ENCODE peak calls at places on chromosomes 16 and 17, in eight cellular contexts. One of them, this sample, is unnamed.

GRCh38 chr17:72931163-72931562 is 161.3 kb downstream of the SLC39A11 start:
- DNase-seq in frontal cortex: no peak
- DNase-seq in RWPE1: no peak
- DNase-seq in NCI-H2107: no peak
- DNase-seq in amniotic epithelial cell: no peak
- DNase-seq in AG09319: no peak
- DNase-seq in CD8-positive, alpha-beta memory T cell: no peak
- DNase-seq in NCI-H146: peak; percentile 16
- DNase-seq in this sample: no peak

GRCh38 chr17:65809366-65809765 is 247.9 kb upstream of the AXIN2 start:
- DNase-seq in frontal cortex: no peak
- DNase-seq in RWPE1: no peak
- DNase-seq in NCI-H2107: no peak
- DNase-seq in amniotic epithelial cell: no peak
- DNase-seq in AG09319: no peak
- DNase-seq in CD8-positive, alpha-beta memory T cell: no peak
- DNase-seq in NCI-H146: no peak
- DNase-seq in this sample: no peak

GRCh38 chr17:70006159-70006558 is 68.9 kb upstream of the KCNJ16 start:
- DNase-seq in frontal cortex: no peak
- DNase-seq in RWPE1: peak; percentile 4
- DNase-seq in NCI-H2107: no peak
- DNase-seq in amniotic epithelial cell: peak; percentile 44
- DNase-seq in AG09319: no peak
- DNase-seq in CD8-positive, alpha-beta memory T cell: no peak
- DNase-seq in NCI-H146: no peak
- DNase-seq in this sample: no peak

GRCh38 chr17:41620583-41621434 is 3.6 kb downstream of the KRT17 start:
- DNase-seq in frontal cortex: no peak
- DNase-seq in RWPE1: no peak
- DNase-seq in NCI-H2107: no peak
- DNase-seq in amniotic epithelial cell: peak; percentile 54
- DNase-seq in AG09319: no peak
- DNase-seq in CD8-positive, alpha-beta memory T cell: no peak
- DNase-seq in NCI-H146: no peak
- DNase-seq in this sample: peak; percentile 46

GRCh38 chr17:75783069-75783783 is 1.4 kb upstream of the UNK start:
- DNase-seq in frontal cortex: no peak
- DNase-seq in RWPE1: no peak
- DNase-seq in NCI-H2107: no peak
- DNase-seq in amniotic epithelial cell: peak; percentile 67
- DNase-seq in AG09319: no peak
- DNase-seq in CD8-positive, alpha-beta memory T cell: no peak
- DNase-seq in NCI-H146: no peak
- DNase-seq in this sample: no peak

GRCh38 chr17:9072626-9073339 is 51.5 kb downstream of the NTN1 start:
- DNase-seq in frontal cortex: no peak
- DNase-seq in RWPE1: no peak
- DNase-seq in NCI-H2107: no peak
- DNase-seq in amniotic epithelial cell: no peak
- DNase-seq in AG09319: no peak
- DNase-seq in CD8-positive, alpha-beta memory T cell: no peak
- DNase-seq in NCI-H146: no peak
- DNase-seq in this sample: no peak

GRCh38 chr16:89170346-89171215 is 967 bp upstream of the CDH15 start:
- DNase-seq in frontal cortex: no peak
- DNase-seq in RWPE1: no peak
- DNase-seq in NCI-H2107: peak; percentile 20
- DNase-seq in amniotic epithelial cell: no peak
- DNase-seq in AG09319: no peak
- DNase-seq in CD8-positive, alpha-beta memory T cell: no peak
- DNase-seq in NCI-H146: peak; percentile 71
- DNase-seq in this sample: no peak

GRCh38 chr16:20899503-20900298 is 457 bp downstream of the DCUN1D3 start:
- DNase-seq in frontal cortex: no peak
- DNase-seq in RWPE1: no peak
- DNase-seq in NCI-H2107: no peak
- DNase-seq in amniotic epithelial cell: no peak
- DNase-seq in AG09319: no peak
- DNase-seq in CD8-positive, alpha-beta memory T cell: no peak
- DNase-seq in NCI-H146: no peak
- DNase-seq in this sample: no peak

GRCh38 chr17:43958953-43959352 is 5.2 kb upstream of the PYY start:
- DNase-seq in frontal cortex: no peak
- DNase-seq in RWPE1: no peak
- DNase-seq in NCI-H2107: no peak
- DNase-seq in amniotic epithelial cell: peak; percentile 44
- DNase-seq in AG09319: no peak
- DNase-seq in CD8-positive, alpha-beta memory T cell: no peak
- DNase-seq in NCI-H146: no peak
- DNase-seq in this sample: no peak

GRCh38 chr17:61076649-61077048 is 323.0 kb upstream of the TBX2 start:
- DNase-seq in frontal cortex: no peak
- DNase-seq in RWPE1: no peak
- DNase-seq in NCI-H2107: no peak
- DNase-seq in amniotic epithelial cell: no peak
- DNase-seq in AG09319: peak; percentile 90
- DNase-seq in CD8-positive, alpha-beta memory T cell: no peak
- DNase-seq in NCI-H146: peak; percentile 10
- DNase-seq in this sample: no peak

GRCh38 chr17:53516643-53517042 is 306.1 kb upstream of the KIF2B start:
- DNase-seq in frontal cortex: no peak
- DNase-seq in RWPE1: no peak
- DNase-seq in NCI-H2107: no peak
- DNase-seq in amniotic epithelial cell: peak; percentile 37
- DNase-seq in AG09319: no peak
- DNase-seq in CD8-positive, alpha-beta memory T cell: no peak
- DNase-seq in NCI-H146: peak; percentile 12
- DNase-seq in this sample: no peak

GRCh38 chr17:82151106-82151957 is 53.3 kb upstream of the FASN start:
- DNase-seq in frontal cortex: no peak
- DNase-seq in RWPE1: no peak
- DNase-seq in NCI-H2107: no peak
- DNase-seq in amniotic epithelial cell: no peak
- DNase-seq in AG09319: no peak
- DNase-seq in CD8-positive, alpha-beta memory T cell: no peak
- DNase-seq in NCI-H146: no peak
- DNase-seq in this sample: no peak

GRCh38 chr16:86457621-86458456 is 52.5 kb upstream of the FOXF1 start:
- DNase-seq in frontal cortex: no peak
- DNase-seq in RWPE1: no peak
- DNase-seq in NCI-H2107: no peak
- DNase-seq in amniotic epithelial cell: peak; percentile 94
- DNase-seq in AG09319: peak; percentile 80
- DNase-seq in CD8-positive, alpha-beta memory T cell: no peak
- DNase-seq in NCI-H146: no peak
- DNase-seq in this sample: no peak

GRCh38 chr16:4696905-4697866 is 3.8 kb downstream of the NUDT16L1 start:
- DNase-seq in frontal cortex: no peak
- DNase-seq in RWPE1: no peak
- DNase-seq in NCI-H2107: no peak
- DNase-seq in amniotic epithelial cell: no peak
- DNase-seq in AG09319: no peak
- DNase-seq in CD8-positive, alpha-beta memory T cell: no peak
- DNase-seq in NCI-H146: no peak
- DNase-seq in this sample: no peak

GRCh38 chr16:31833047-31833446 is 40.6 kb upstream of the ZNF267 start:
- DNase-seq in frontal cortex: no peak
- DNase-seq in RWPE1: no peak
- DNase-seq in NCI-H2107: no peak
- DNase-seq in amniotic epithelial cell: no peak
- DNase-seq in AG09319: no peak
- DNase-seq in CD8-positive, alpha-beta memory T cell: no peak
- DNase-seq in NCI-H146: no peak
- DNase-seq in this sample: no peak

GRCh38 chr17:19369846-19370492 is 7.4 kb upstream of the B9D1 start:
- DNase-seq in frontal cortex: no peak
- DNase-seq in RWPE1: no peak
- DNase-seq in NCI-H2107: no peak
- DNase-seq in amniotic epithelial cell: no peak
- DNase-seq in AG09319: no peak
- DNase-seq in CD8-positive, alpha-beta memory T cell: peak; percentile 15
- DNase-seq in NCI-H146: no peak
- DNase-seq in this sample: no peak

GRCh38 chr16:22152316-22152715 is 10.0 kb upstream of the SDR42E2 start:
- DNase-seq in frontal cortex: no peak
- DNase-seq in RWPE1: no peak
- DNase-seq in NCI-H2107: no peak
- DNase-seq in amniotic epithelial cell: no peak
- DNase-seq in AG09319: no peak
- DNase-seq in CD8-positive, alpha-beta memory T cell: no peak
- DNase-seq in NCI-H146: no peak
- DNase-seq in this sample: no peak

GRCh38 chr17:46962374-46962790 is 16.7 kb downstream of the RPRML start:
- DNase-seq in frontal cortex: no peak
- DNase-seq in RWPE1: no peak
- DNase-seq in NCI-H2107: no peak
- DNase-seq in amniotic epithelial cell: peak; percentile 77
- DNase-seq in AG09319: no peak
- DNase-seq in CD8-positive, alpha-beta memory T cell: no peak
- DNase-seq in NCI-H146: no peak
- DNase-seq in this sample: no peak

GRCh38 chr17:59826741-59827453 is 65.8 kb downstream of the TUBD1 start:
- DNase-seq in frontal cortex: no peak
- DNase-seq in RWPE1: no peak
- DNase-seq in NCI-H2107: no peak
- DNase-seq in amniotic epithelial cell: no peak
- DNase-seq in AG09319: no peak
- DNase-seq in CD8-positive, alpha-beta memory T cell: no peak
- DNase-seq in NCI-H146: no peak
- DNase-seq in this sample: no peak

GRCh38 chr17:8019665-8020064 is 17.2 kb downstream of the GUCY2D start:
- DNase-seq in frontal cortex: no peak
- DNase-seq in RWPE1: peak; percentile 63
- DNase-seq in NCI-H2107: no peak
- DNase-seq in amniotic epithelial cell: peak; percentile 69
- DNase-seq in AG09319: no peak
- DNase-seq in CD8-positive, alpha-beta memory T cell: no peak
- DNase-seq in NCI-H146: no peak
- DNase-seq in this sample: no peak

GRCh38 chr17:910503-911194 is 68.9 kb downstream of the NXN start:
- DNase-seq in frontal cortex: no peak
- DNase-seq in RWPE1: no peak
- DNase-seq in NCI-H2107: no peak
- DNase-seq in amniotic epithelial cell: no peak
- DNase-seq in AG09319: peak; percentile 80
- DNase-seq in CD8-positive, alpha-beta memory T cell: no peak
- DNase-seq in NCI-H146: no peak
- DNase-seq in this sample: no peak

GRCh38 chr17:57498443-57498842 is 242.1 kb downstream of the MSI2 start:
- DNase-seq in frontal cortex: no peak
- DNase-seq in RWPE1: no peak
- DNase-seq in NCI-H2107: no peak
- DNase-seq in amniotic epithelial cell: no peak
- DNase-seq in AG09319: no peak
- DNase-seq in CD8-positive, alpha-beta memory T cell: no peak
- DNase-seq in NCI-H146: no peak
- DNase-seq in this sample: no peak

This sample was measured in activated effector memory CD4-positive, alpha-beta T cell treated with anti-CD3 and anti-CD28 coated beads, Interleukin-2, amount 50 U/mL, for 16 hours.